ENCODE peak calls at places on chromosomes 5 and 9, in six cellular contexts. O is NCI-H69; J is T-cell; Z is HCEC 1CT; Q is CD8-positive, alpha-beta memory T cell; B is cardiac muscle cell. H is an unnamed sample.

GRCh38 chr5:62731011-62731410 is 152.4 kb downstream of the LRRC70 start:
- DNase-seq in J (no peak), O (no peak), B (no peak), Q (no peak), Z (no peak), H (no peak)

GRCh38 chr9:14031015-14031414 is 282.9 kb downstream of the NFIB start:
- DNase-seq in O (no peak), J (no peak), Z (peak; percentile 49), Q (no peak), B (peak; percentile 61), H (no peak)

GRCh38 chr9:132879443-132880310 is 979 bp downstream of the SPACA9 start:
- DNase-seq in Z (no peak), B (no peak), O (no peak), Q (no peak), J (no peak), H (peak; percentile 39)

GRCh38 chr9:136187683-136188586 is 17.0 kb downstream of the LHX3 start:
- DNase-seq in B (no peak), J (no peak), Q (no peak), Z (no peak), O (peak; percentile 49), H (no peak)

GRCh38 chr5:180352116-180352975 is 790 bp downstream of the GFPT2 start:
- DNase-seq in B (peak; percentile 53), O (peak; percentile 32), Z (peak; percentile 11), J (no peak), Q (no peak), H (no peak)

GRCh38 chr5:142770650-142771609 is 753 bp downstream of the ARHGAP26 start:
- DNase-seq in O (peak; percentile 77), B (peak; percentile 73), J (peak; percentile 49), Q (peak; percentile 71), Z (peak; percentile 17), H (peak; percentile 57)

GRCh38 chr5:79840085-79840990 is 150.7 kb downstream of the CMYA5 start:
- DNase-seq in O (no peak), B (no peak), Z (peak; percentile 43), J (no peak), Q (no peak), H (no peak)

GRCh38 chr5:15938961-15939360 is 240.6 kb downstream of the MARCHF11 start:
- DNase-seq in J (no peak), B (no peak), O (no peak), Z (peak; percentile 93), Q (no peak), H (no peak)

GRCh38 chr9:83765376-83765775 is 52.2 kb downstream of the GKAP1 start:
- DNase-seq in B (no peak), J (no peak), Z (no peak), O (no peak), Q (no peak), H (no peak)

GRCh38 chr5:74682636-74683035 is 2.4 kb upstream of the HEXB start:
- DNase-seq in O (peak; percentile 28), J (no peak), B (no peak), Q (no peak), Z (no peak), H (no peak)

GRCh38 chr9:114827658-114828360 is 22.0 kb upstream of the TNFSF15 start:
- DNase-seq in Z (no peak), J (no peak), Q (no peak), O (no peak), B (no peak), H (no peak)

GRCh38 chr5:85549836-85550599 is 1067.7 kb upstream of the COX7C start:
- DNase-seq in Q (no peak), Z (no peak), B (no peak), O (no peak), J (no peak), H (no peak)

GRCh38 chr5:116032094-116032517 is at the start of gene ARL14EPL:
- DNase-seq in J (no peak), Z (peak; percentile 87), Q (peak; percentile 13), O (peak; percentile 94), B (peak; percentile 14), H (no peak)

GRCh38 chr5:81924467-81924866 is 47.4 kb upstream of the ATG10 start:
- DNase-seq in Z (no peak), J (no peak), Q (no peak), O (peak; percentile 44), B (no peak), H (no peak)

GRCh38 chr5:34718516-34718915 is 62.4 kb downstream of the RAI14 start:
- DNase-seq in Q (no peak), O (no peak), B (no peak), Z (peak; percentile 34), J (no peak), H (no peak)

GRCh38 chr9:123102380-123103113 is 69.1 kb downstream of the GPR21 start:
- DNase-seq in Q (no peak), J (no peak), Z (no peak), B (no peak), O (peak; percentile 28), H (peak; percentile 8)

GRCh38 chr9:115022760-115023434 is 92.5 kb upstream of the TNFSF8 start:
- DNase-seq in B (no peak), Z (peak; percentile 64), J (no peak), O (no peak), Q (no peak), H (no peak)

GRCh38 chr5:21817668-21818419 is 1035.3 kb downstream of the CDH12 start:
- DNase-seq in Z (peak; percentile 12), Q (no peak), B (no peak), O (peak; percentile 60), J (no peak), H (no peak)

GRCh38 chr9:126157409-126157808 is 169.2 kb upstream of the MVB12B start:
- DNase-seq in O (peak; percentile 63), Q (no peak), Z (no peak), B (no peak), J (no peak), H (no peak)

GRCh38 chr9:114273461-114273881 is 49.4 kb upstream of the ORM1 start:
- DNase-seq in Q (no peak), Z (no peak), O (no peak), J (no peak), B (no peak), H (no peak)

GRCh38 chr5:10689391-10690081 is 71.5 kb downstream of the DAP start:
- DNase-seq in J (no peak), O (peak; percentile 56), Z (peak; percentile 44), B (peak; percentile 46), Q (no peak), H (peak; percentile 46)

GRCh38 chr5:74660146-74660545 is 19.6 kb upstream of the ENC1 start:
- DNase-seq in Q (no peak), O (no peak), Z (no peak), J (no peak), B (no peak), H (no peak)

GRCh38 chr9:73167614-73168013 is 15.9 kb downstream of the ANXA1 start:
- DNase-seq in B (no peak), O (peak; percentile 25), Q (no peak), Z (no peak), J (no peak), H (no peak)

GRCh38 chr5:17838506-17838905 is 204.2 kb downstream of the TAF11L14 start:
- DNase-seq in Z (no peak), J (no peak), B (no peak), Q (no peak), O (no peak), H (no peak)

GRCh38 chr9:120705174-120705573 is 9.1 kb downstream of the MEGF9 start:
- DNase-seq in Z (no peak), O (no peak), Q (no peak), J (no peak), B (no peak), H (no peak)

GRCh38 chr5:171534009-171534895 is 114.8 kb downstream of the FGF18 start:
- DNase-seq in Q (no peak), O (no peak), Z (no peak), J (no peak), B (no peak), H (no peak)

GRCh38 chr5:146825033-146825432 is 53.5 kb downstream of the PPP2R2B start:
- DNase-seq in B (peak; percentile 85), J (no peak), Q (no peak), Z (no peak), O (no peak), H (peak; percentile 13)

GRCh38 chr5:115471674-115472073 is 72.9 kb downstream of the FEM1C start:
- DNase-seq in O (peak; percentile 20), Z (no peak), Q (no peak), B (no peak), J (no peak), H (no peak)

GRCh38 chr5:148957591-148958202 is 105.2 kb downstream of the SH3TC2 start:
- DNase-seq in Z (peak; percentile 30), B (peak; percentile 79), Q (peak; percentile 49), O (peak; percentile 91), J (peak; percentile 41), H (peak; percentile 6)

GRCh38 chr5:5335708-5336211 is 86.7 kb upstream of the ICE1 start:
- DNase-seq in Q (no peak), Z (no peak), O (no peak), B (no peak), J (no peak), H (no peak)

GRCh38 chr5:68653471-68653870 is 437.9 kb downstream of the PIK3R1 start:
- DNase-seq in Q (no peak), J (no peak), B (no peak), Z (no peak), O (no peak), H (no peak)

GRCh38 chr9:76525196-76525595 is 66.2 kb downstream of the GCNT1 start:
- DNase-seq in B (no peak), O (no peak), Q (no peak), J (no peak), Z (no peak), H (no peak)

GRCh38 chr5:141430332-141431113 is at the start of gene PCDHGA12:
- DNase-seq in Q (no peak), B (no peak), J (no peak), O (peak; percentile 4), Z (peak; percentile 79), H (peak; percentile 46)

GRCh38 chr5:76544268-76544926 is 78.8 kb downstream of the F2RL2 start:
- DNase-seq in O (no peak), Q (peak; percentile 36), Z (peak; percentile 41), J (peak; percentile 56), B (peak; percentile 35), H (peak; percentile 68)

GRCh38 chr9:125701351-125701750 is 5.7 kb downstream of the MAPKAP1 start:
- DNase-seq in O (no peak), J (no peak), Q (no peak), Z (peak; percentile 67), B (no peak), H (no peak)

GRCh38 chr5:132008163-132008473 is 3.3 kb downstream of the ACSL6 start:
- DNase-seq in B (no peak), O (peak; percentile 99), J (no peak), Q (no peak), Z (no peak), H (no peak)

GRCh38 chr5:133384120-133384855 is 228.1 kb downstream of the FSTL4 start:
- DNase-seq in B (peak; percentile 11), J (no peak), Q (no peak), Z (no peak), O (no peak), H (no peak)

GRCh38 chr5:3384531-3384930 is 211.1 kb upstream of the IRX1 start:
- DNase-seq in O (no peak), Q (no peak), B (no peak), Z (no peak), J (no peak), H (no peak)

H was measured in CD4-positive, CD25-positive, alpha-beta regulatory T cell.